ENCODE peak calls at places on chromosome 10, in five cellular contexts. P is amniotic stem cell, M is Ammon's horn, B is AG09309, E is G401. Q is an unnamed sample.

GRCh38 chr10:65231148-65231547 is 1694.7 kb upstream of the LRRTM3 start:
- DNase-seq in P (no peak), M (no peak), B (no peak), E (no peak), Q (no peak)

GRCh38 chr10:6194291-6194690 is 8.4 kb upstream of the PFKFB3 start:
- DNase-seq in P (no peak), M (no peak), B (no peak), E (no peak), Q (no peak)

GRCh38 chr10:95183451-95184230 is 10.4 kb upstream of the ACSM6 start:
- DNase-seq in P (no peak), M (peak), B (peak), E (peak), Q (peak)

GRCh38 chr10:88672041-88672440 is 7.8 kb downstream of the LIPF start:
- DNase-seq in P (no peak), M (no peak), B (no peak), E (no peak), Q (no peak)

GRCh38 chr10:102917962-102918816 is at the start of gene CNNM2:
- DNase-seq in P (peak), M (peak), B (peak), E (peak), Q (peak)

GRCh38 chr10:51832652-51833383 is 133.4 kb upstream of the CSTF2T start:
- DNase-seq in P (no peak), M (peak), B (peak), E (no peak), Q (no peak)

GRCh38 chr10:70324951-70325781 is 41.4 kb upstream of the NPFFR1 start:
- DNase-seq in P (no peak), M (no peak), B (no peak), E (no peak), Q (no peak)

GRCh38 chr10:44951827-44952226 is 7.8 kb upstream of the RASSF4 start:
- DNase-seq in P (no peak), M (no peak), B (no peak), E (no peak), Q (no peak)

GRCh38 chr10:44477021-44477420 is 92.1 kb upstream of the CXCL12 start:
- DNase-seq in P (no peak), M (no peak), B (peak), E (no peak), Q (no peak)

GRCh38 chr10:103447187-103447586 is 5.0 kb downstream of the CALHM2 start:
- DNase-seq in P (no peak), M (no peak), B (no peak), E (no peak), Q (no peak)

GRCh38 chr10:110989016-110989415 is 69.6 kb downstream of the SHOC2 start:
- DNase-seq in P (no peak), M (no peak), B (no peak), E (no peak), Q (no peak)

GRCh38 chr10:107914450-107915276 is 750.2 kb upstream of the SORCS1 start:
- DNase-seq in P (no peak), M (peak), B (no peak), E (no peak), Q (peak)

GRCh38 chr10:7982733-7983132 is 71.8 kb upstream of the GATA3 start:
- DNase-seq in P (no peak), M (no peak), B (no peak), E (no peak), Q (no peak)

GRCh38 chr10:101875068-101875688 is 31.6 kb upstream of the KCNIP2 start:
- DNase-seq in P (no peak), M (no peak), B (no peak), E (no peak), Q (no peak)

GRCh38 chr10:85597006-85597405 is 769.6 kb downstream of the GRID1 start:
- DNase-seq in P (no peak), M (peak), B (no peak), E (no peak), Q (no peak)

GRCh38 chr10:121593267-121593666 is 5.0 kb downstream of the FGFR2 start:
- DNase-seq in P (no peak), M (peak), B (no peak), E (no peak), Q (no peak)

GRCh38 chr10:93346712-93347111 is 135.4 kb downstream of the MYOF start:
- DNase-seq in P (no peak), M (peak), B (no peak), E (peak), Q (no peak)

GRCh38 chr10:114380060-114380459 is 24.2 kb downstream of the AFAP1L2 start:
- DNase-seq in P (no peak), M (no peak), B (no peak), E (peak), Q (no peak)

GRCh38 chr10:43824934-43825333 is 176.3 kb upstream of the ZNF32 start:
- DNase-seq in P (no peak), M (no peak), B (peak), E (no peak), Q (no peak)

GRCh38 chr10:3886191-3886590 is 101.2 kb upstream of the KLF6 start:
- DNase-seq in P (no peak), M (no peak), B (no peak), E (no peak), Q (peak)

GRCh38 chr10:44962870-44963738 is 3.5 kb downstream of the RASSF4 start:
- DNase-seq in P (no peak), M (peak), B (no peak), E (peak), Q (peak)

GRCh38 chr10:49241365-49241764 is 53.2 kb upstream of the TMEM273 start:
- DNase-seq in P (no peak), M (no peak), B (no peak), E (no peak), Q (no peak)

GRCh38 chr10:26048756-26049155 is 114.7 kb downstream of the MYO3A start:
- DNase-seq in P (no peak), M (no peak), B (no peak), E (no peak), Q (no peak)

GRCh38 chr10:99337261-99337905 is 8.2 kb downstream of the CNNM1 start:
- DNase-seq in P (no peak), M (peak), B (no peak), E (peak), Q (no peak)

GRCh38 chr10:6140965-6141295 is 52.1 kb downstream of the RBM17 start:
- DNase-seq in P (no peak), M (no peak), B (no peak), E (no peak), Q (no peak)

GRCh38 chr10:96794786-96795733 is 37.0 kb upstream of the LCOR start:
- DNase-seq in P (no peak), M (no peak), B (peak), E (no peak), Q (peak)

GRCh38 chr10:103554488-103555320 is 61.2 kb downstream of the NEURL1 start:
- DNase-seq in P (peak), M (peak), B (peak), E (peak), Q (peak)

GRCh38 chr10:11171452-11171851 is 153.8 kb downstream of the CELF2 start:
- DNase-seq in P (no peak), M (no peak), B (no peak), E (no peak), Q (no peak)

GRCh38 chr10:69124558-69125121 is 662 bp downstream of the VPS26A start:
- DNase-seq in P (peak), M (peak), B (no peak), E (peak), Q (peak)

GRCh38 chr10:100828744-100829102 is 83.3 kb downstream of the PAX2 start:
- DNase-seq in P (no peak), M (no peak), B (no peak), E (no peak), Q (no peak)

GRCh38 chr10:100744980-100745881 is at the start of gene PAX2:
- DNase-seq in P (no peak), M (no peak), B (no peak), E (peak), Q (peak)

GRCh38 chr10:77478248-77478963 is 159.2 kb downstream of the KCNMA1 start:
- DNase-seq in P (peak), M (peak), B (peak), E (peak), Q (no peak)

GRCh38 chr10:35614312-35614711 is 9.2 kb downstream of the GJD4 start:
- DNase-seq in P (no peak), M (no peak), B (no peak), E (no peak), Q (no peak)

GRCh38 chr10:6465854-6466524 is 114.1 kb downstream of the PRKCQ start:
- DNase-seq in P (no peak), M (no peak), B (no peak), E (no peak), Q (no peak)

GRCh38 chr10:56003555-56003954 is 357.5 kb downstream of the ZWINT start:
- DNase-seq in P (no peak), M (no peak), B (no peak), E (no peak), Q (no peak)

GRCh38 chr10:43408331-43408709 is 666 bp downstream of the HNRNPF start:
- DNase-seq in P (no peak), M (no peak), B (no peak), E (no peak), Q (no peak)

GRCh38 chr10:122301055-122301810 is 30.1 kb downstream of the BTBD16 start:
- DNase-seq in P (no peak), M (no peak), B (peak), E (no peak), Q (no peak)

GRCh38 chr10:97549587-97550322 is 22.8 kb upstream of the ANKRD2 start:
- DNase-seq in P (no peak), M (peak), B (no peak), E (no peak), Q (peak)

GRCh38 chr10:114100848-114101741 is 57.4 kb downstream of the ADRB1 start:
- DNase-seq in P (peak), M (no peak), B (no peak), E (no peak), Q (peak)

GRCh38 chr10:37478381-37478780 is 353.0 kb downstream of the ANKRD30A start:
- DNase-seq in P (no peak), M (no peak), B (no peak), E (no peak), Q (no peak)

Q was measured in WTC11.